ENCODE peak calls at places on chromosomes 6 and 20, in six cellular contexts. V is NCI-H1436; I is RWPE1; S is activated T-helper 9 cell treated with anti-CD3 and anti-CD28 coated beads, Interleukin-2, amount 50 U/mL, for 16 hours; W is CD8-positive, alpha-beta T cell; Z is cerebellar cortex. E is an unnamed sample.

GRCh38 chr6:12418946-12419345 is 128.8 kb downstream of the EDN1 start:
- DNase-seq in V (no peak), I (no peak), S (no peak), W (no peak), Z (no peak), E (peak; percentile 36)

GRCh38 chr6:144217264-144217663 is 66.9 kb downstream of the STX11 start:
- DNase-seq in V (no peak), I (no peak), S (no peak), W (no peak), Z (peak; percentile 8), E (no peak)

GRCh38 chr20:9617062-9617461 is 102.7 kb downstream of the LAMP5 start:
- DNase-seq in V (peak; percentile 77), I (peak; percentile 46), S (peak; percentile 5), W (peak; percentile 15), Z (peak; percentile 87), E (peak; percentile 70)

GRCh38 chr6:159163901-159164370 is 5.3 kb upstream of the FNDC1 start:
- DNase-seq in V (no peak), I (no peak), S (no peak), W (no peak), Z (no peak), E (no peak)

GRCh38 chr6:142413111-142413510 is 111.3 kb downstream of the ADGRG6 start:
- DNase-seq in V (no peak), I (peak; percentile 34), S (no peak), W (no peak), Z (no peak), E (peak; percentile 12)

GRCh38 chr6:39203804-39204495 is 25.3 kb downstream of the KCNK5 start:
- DNase-seq in V (no peak), I (peak; percentile 98), S (no peak), W (no peak), Z (no peak), E (peak; percentile 21)

GRCh38 chr6:1593286-1593957 is 16.3 kb upstream of the FOXC1 start:
- DNase-seq in V (no peak), I (no peak), S (no peak), W (no peak), Z (no peak), E (peak; percentile 36)

GRCh38 chr6:40695114-40695513 is 108.0 kb upstream of the LRFN2 start:
- DNase-seq in V (no peak), I (peak; percentile 21), S (no peak), W (no peak), Z (no peak), E (no peak)

GRCh38 chr20:2693286-2693995 is 861 bp downstream of the EBF4 start:
- DNase-seq in V (peak; percentile 43), I (peak; percentile 30), S (peak; percentile 45), W (peak; percentile 29), Z (no peak), E (no peak)

GRCh38 chr6:51213806-51214205 is 395.1 kb downstream of the TFAP2B start:
- DNase-seq in V (no peak), I (no peak), S (no peak), W (no peak), Z (no peak), E (no peak)

GRCh38 chr6:160973311-160973710 is 18.3 kb upstream of the MAP3K4 start:
- DNase-seq in V (no peak), I (no peak), S (no peak), W (no peak), Z (no peak), E (no peak)

GRCh38 chr6:170476360-170476759 is 76.7 kb downstream of the PSMB1 start:
- DNase-seq in V (no peak), I (no peak), S (no peak), W (no peak), Z (no peak), E (no peak)

GRCh38 chr6:23563329-23563728 is 562.7 kb upstream of the NRSN1 start:
- DNase-seq in V (no peak), I (no peak), S (no peak), W (no peak), Z (no peak), E (no peak)

GRCh38 chr6:158810149-158811095 is 8.7 kb downstream of the EZR start:
- DNase-seq in V (no peak), I (no peak), S (no peak), W (no peak), Z (no peak), E (no peak)

GRCh38 chr6:42038811-42039408 is 11.4 kb upstream of the TAF8 start:
- DNase-seq in V (no peak), I (no peak), S (no peak), W (no peak), Z (no peak), E (no peak)

GRCh38 chr20:58349586-58349985 is 39.4 kb upstream of the VAPB start:
- DNase-seq in V (no peak), I (peak; percentile 89), S (no peak), W (no peak), Z (no peak), E (peak; percentile 83)

GRCh38 chr20:61570796-61571195 is 318.7 kb downstream of the CDH4 start:
- DNase-seq in V (no peak), I (no peak), S (no peak), W (no peak), Z (no peak), E (no peak)

GRCh38 chr6:122563364-122564052 is 46.7 kb upstream of the PKIB start:
- DNase-seq in V (no peak), I (no peak), S (no peak), W (no peak), Z (no peak), E (peak; percentile 8)

GRCh38 chr6:102732908-102733307 is 1339.4 kb downstream of the GRIK2 start:
- DNase-seq in V (no peak), I (peak; percentile 15), S (no peak), W (no peak), Z (no peak), E (peak; percentile 65)

GRCh38 chr6:75546401-75546800 is 52.8 kb upstream of the FILIP1 start:
- DNase-seq in V (no peak), I (peak; percentile 22), S (no peak), W (no peak), Z (no peak), E (peak; percentile 35)

GRCh38 chr6:20211941-20212391 is 303 bp downstream of the MBOAT1 start:
- DNase-seq in V (peak; percentile 63), I (peak; percentile 48), S (no peak), W (no peak), Z (no peak), E (peak; percentile 68)

GRCh38 chr6:79079425-79080130 is 1.5 kb upstream of the PHIP start:
- DNase-seq in V (no peak), I (no peak), S (no peak), W (no peak), Z (peak; percentile 66), E (no peak)

GRCh38 chr6:4294636-4295035 is 159.3 kb upstream of the ECI2 start:
- DNase-seq in V (no peak), I (no peak), S (no peak), W (no peak), Z (no peak), E (no peak)

GRCh38 chr6:134358320-134358719 is 40.4 kb upstream of the SGK1 start:
- DNase-seq in V (no peak), I (no peak), S (no peak), W (no peak), Z (no peak), E (peak; percentile 9)

GRCh38 chr6:152360016-152360415 is 277.1 kb downstream of the SYNE1 start:
- DNase-seq in V (no peak), I (no peak), S (no peak), W (no peak), Z (no peak), E (no peak)

GRCh38 chr20:41027366-41027765 is 1.3 kb upstream of the TOP1 start:
- DNase-seq in V (no peak), I (no peak), S (no peak), W (no peak), Z (no peak), E (no peak)

GRCh38 chr6:28747631-28748157 is 176.1 kb downstream of the TRIM27 start:
- DNase-seq in V (no peak), I (peak; percentile 55), S (no peak), W (no peak), Z (peak; percentile 78), E (peak; percentile 91)

GRCh38 chr6:160871320-160871719 is 120.2 kb upstream of the MAP3K4 start:
- DNase-seq in V (no peak), I (no peak), S (no peak), W (no peak), Z (no peak), E (no peak)

GRCh38 chr6:4858194-4859028 is 82.2 kb downstream of the CDYL start:
- DNase-seq in V (no peak), I (no peak), S (no peak), W (no peak), Z (no peak), E (peak; percentile 42)

GRCh38 chr6:290111-290932 is 2.0 kb upstream of the DUSP22 start:
- DNase-seq in V (no peak), I (no peak), S (no peak), W (no peak), Z (no peak), E (no peak)

E was measured in epithelial cell of esophagus.